ENCODE peak calls at places on chromosomes 3 and 15, in ten cellular contexts. X is ovary, J is tibial nerve, C is adrenal gland, R is suprapubic skin, M is spleen, N is body of pancreas, T is upper lobe of left lung, W is heart left ventricle, V is A549. B is an unnamed sample.

GRCh38 chr3:147989344-147989743 is 580.2 kb downstream of the ZIC1 start:
- DNase-seq in W (peak; percentile 20), V (no peak), R (no peak), N (no peak), M (no peak), X (no peak), C (no peak), J (no peak), T (peak; percentile 79), B (no peak)

GRCh38 chr3:16102905-16103364 is 71.5 kb upstream of the GALNT15 start:
- DNase-seq in X (no peak), W (no peak), T (no peak), N (no peak), R (no peak), J (no peak), C (no peak), M (no peak), V (peak; percentile 83), B (no peak)

GRCh38 chr3:157669403-157669802 is 166.2 kb upstream of the VEPH1 start:
- DNase-seq in M (no peak), W (no peak), X (no peak), R (no peak), V (no peak), J (no peak), N (no peak), C (no peak), T (no peak), B (no peak)

GRCh38 chr15:42121667-42122066 is 27.3 kb upstream of the PLA2G4D start:
- DNase-seq in J (no peak), M (no peak), N (no peak), C (no peak), W (no peak), X (no peak), V (no peak), T (no peak), R (no peak), B (peak; percentile 56)

GRCh38 chr15:73865379-73865778 is 8.0 kb upstream of the TBC1D21 start:
- DNase-seq in V (no peak), X (no peak), C (no peak), R (no peak), J (no peak), N (no peak), W (no peak), T (no peak), M (no peak), B (no peak)

GRCh38 chr3:107987036-107987557 is 103.7 kb downstream of the CD47 start:
- DNase-seq in N (peak; percentile 66), T (no peak), W (peak; percentile 83), X (peak; percentile 81), C (peak; percentile 96), V (peak; percentile 83), M (no peak), R (peak; percentile 88), J (peak; percentile 84), B (no peak)

GRCh38 chr3:4250064-4250463 is 53.1 kb upstream of the SETMAR start:
- DNase-seq in R (no peak), T (no peak), M (no peak), J (no peak), X (no peak), N (no peak), V (no peak), C (no peak), W (no peak), B (no peak)

GRCh38 chr3:112132975-112133448 is at the start of gene GCSAM:
- DNase-seq in J (peak; percentile 16), R (no peak), V (no peak), X (no peak), N (no peak), C (peak; percentile 49), T (no peak), W (peak; percentile 43), M (peak; percentile 90), B (no peak)

GRCh38 chr15:42063122-42063848 is 31.1 kb downstream of the PLA2G4D start:
- DNase-seq in V (no peak), C (no peak), N (no peak), M (no peak), T (peak; percentile 54), X (no peak), W (no peak), R (peak; percentile 67), J (no peak), B (no peak)

GRCh38 chr3:31936661-31937060 is 44.4 kb downstream of the OSBPL10 start:
- DNase-seq in W (no peak), N (no peak), J (no peak), T (no peak), C (peak; percentile 19), X (no peak), R (no peak), M (no peak), V (no peak), B (no peak)

GRCh38 chr3:69300296-69300695 is 85.6 kb downstream of the FRMD4B start:
- DNase-seq in T (no peak), W (no peak), R (no peak), N (no peak), J (no peak), V (no peak), C (no peak), M (no peak), X (no peak), B (no peak)

GRCh38 chr15:88476635-88477038 is 9.1 kb downstream of the MRPS11 start:
- DNase-seq in V (peak; percentile 48), J (no peak), M (no peak), N (peak; percentile 23), X (peak; percentile 40), T (no peak), R (peak; percentile 55), W (peak; percentile 56), C (peak; percentile 62), B (peak; percentile 65)

GRCh38 chr3:148955544-148956346 is 35.6 kb upstream of the GYG1 start:
- DNase-seq in W (no peak), X (peak; percentile 67), T (no peak), N (peak; percentile 60), C (peak; percentile 75), M (no peak), R (no peak), J (peak; percentile 32), V (peak; percentile 72), B (peak; percentile 50)

GRCh38 chr15:55279746-55280351 is 9.8 kb downstream of the RAB27A start:
- DNase-seq in C (peak; percentile 87), W (no peak), R (no peak), N (peak; percentile 38), J (no peak), X (no peak), M (no peak), V (peak; percentile 66), T (no peak), B (peak; percentile 83)

GRCh38 chr3:45628746-45629145 is 34.2 kb downstream of the LIMD1 start:
- DNase-seq in R (no peak), C (no peak), V (no peak), N (no peak), M (no peak), T (no peak), J (no peak), W (no peak), X (no peak), B (no peak)

GRCh38 chr3:45626096-45626887 is 31.7 kb downstream of the LIMD1 start:
- DNase-seq in J (no peak), M (no peak), X (no peak), V (no peak), W (no peak), C (no peak), R (no peak), N (no peak), T (no peak), B (no peak)

GRCh38 chr3:45618081-45618509 is 23.5 kb downstream of the LIMD1 start:
- DNase-seq in R (no peak), N (peak; percentile 68), J (no peak), C (no peak), T (no peak), W (peak; percentile 76), V (peak; percentile 93), X (no peak), M (no peak), B (no peak)

GRCh38 chr3:45623846-45624245 is 29.3 kb downstream of the LIMD1 start:
- DNase-seq in R (no peak), X (no peak), N (no peak), C (no peak), W (no peak), T (no peak), J (no peak), V (no peak), M (no peak), B (no peak)

GRCh38 chr3:45623434-45623833 is 28.9 kb downstream of the LIMD1 start:
- DNase-seq in J (no peak), X (no peak), N (no peak), V (no peak), W (no peak), R (no peak), C (no peak), T (no peak), M (no peak), B (no peak)
- TF ChIP-seq POLR2A in J (no peak), X (no peak), N (no peak), V (no peak), W (no peak), R (no peak), C (no peak), T (no peak), M (no peak), B (no peak)

GRCh38 chr3:23805881-23806321 is at the start of gene UBE2E1:
- DNase-seq in J (peak; percentile 45), M (peak; percentile 96), N (peak; percentile 67), R (peak; percentile 86), W (peak; percentile 86), V (peak; percentile 72), T (peak; percentile 93), C (peak; percentile 73), X (peak; percentile 78), B (peak; percentile 69)
- TF ChIP-seq POLR2A in J (no peak), M (no peak), N (peak; percentile 63), R (peak; percentile 43), W (no peak), V (peak; percentile 72), T (no peak), C (peak; percentile 34), X (no peak), B (no peak)

GRCh38 chr15:77495806-77496589 is 75.3 kb downstream of the HMG20A start:
- DNase-seq in R (no peak), C (peak; percentile 49), N (no peak), V (no peak), W (peak; percentile 75), X (no peak), M (peak; percentile 77), T (no peak), J (no peak), B (no peak)
- TF ChIP-seq POLR2A in R (no peak), C (no peak), N (no peak), V (no peak), W (no peak), X (no peak), M (no peak), T (no peak), J (no peak), B (no peak)

GRCh38 chr15:81293728-81294500 is 30.0 kb downstream of the STARD5 start:
- DNase-seq in N (no peak), T (no peak), X (no peak), C (peak; percentile 41), M (peak; percentile 89), W (no peak), V (no peak), J (no peak), R (no peak), B (no peak)
- TF ChIP-seq POLR2A in N (no peak), T (no peak), X (no peak), C (no peak), M (no peak), W (no peak), V (no peak), J (no peak), R (no peak), B (no peak)

GRCh38 chr15:75453703-75454470 is 2.4 kb upstream of the SIN3A start:
- DNase-seq in R (peak; percentile 99), V (peak; percentile 100), W (peak; percentile 98), M (peak; percentile 99), J (peak; percentile 98), N (peak; percentile 98), T (peak; percentile 98), C (peak; percentile 99), X (peak; percentile 97), B (peak; percentile 100)
- TF ChIP-seq POLR2A in R (peak; percentile 80), V (peak; percentile 53), W (no peak), M (peak; percentile 39), J (peak; percentile 72), N (peak; percentile 83), T (peak; percentile 45), C (peak; percentile 84), X (peak; percentile 81), B (peak; percentile 85)

B was measured in erythroblast.